ENCODE peak calls at places on chromosomes 7 and 10, in five cellular contexts. O, S, P, G and R are unnamed samples. For H3K9me3, the result is how much of the 10 kb centered on the place peaks cover.

GRCh38 chr10:90289037-90289436 is 568.8 kb downstream of the HTR7 start:
- DNase-seq in O (no peak), G (no peak), P (no peak), S (no peak), R (no peak)

GRCh38 chr10:48533951-48534720 is 70.7 kb downstream of the ARHGAP22 start:
- DNase-seq in S (no peak), G (no peak), P (no peak), O (no peak), R (no peak)

GRCh38 chr7:893686-894085 is 17.3 kb downstream of the GET4 start:
- DNase-seq in S (no peak), O (no peak), G (no peak), P (no peak), R (peak)

GRCh38 chr10:71805776-71806705 is 32.7 kb upstream of the VSIR start:
- DNase-seq in P (peak), S (no peak), G (no peak), O (peak), R (no peak)

GRCh38 chr7:151631149-151631967 is 111.7 kb upstream of the RHEB start:
- DNase-seq in G (peak), P (no peak), S (no peak), O (no peak), R (no peak)

GRCh38 chr7:15753834-15754600 is 67.5 kb upstream of the MEOX2 start:
- DNase-seq in S (no peak), P (no peak), G (no peak), O (no peak), R (no peak)

GRCh38 chr7:2661602-2662272 is 26.3 kb upstream of the AMZ1 start:
- DNase-seq in S (no peak), P (no peak), G (no peak), O (no peak), R (no peak)

GRCh38 chr7:37430644-37431043 is 18.0 kb downstream of the ELMO1 start:
- DNase-seq in O (no peak), P (no peak), G (no peak), S (no peak), R (no peak)

GRCh38 chr7:77824636-77825035 is 26.1 kb downstream of the PHTF2 start:
- DNase-seq in G (no peak), P (no peak), O (no peak), S (no peak), R (no peak)

GRCh38 chr7:77823787-77824186 is 25.2 kb downstream of the PHTF2 start:
- DNase-seq in O (no peak), S (no peak), G (no peak), P (no peak), R (no peak)

GRCh38 chr7:77825140-77825539 is 26.6 kb downstream of the PHTF2 start:
- DNase-seq in O (no peak), G (no peak), S (no peak), P (no peak), R (no peak)

GRCh38 chr7:77822269-77822668 is 23.7 kb downstream of the PHTF2 start:
- DNase-seq in O (no peak), S (no peak), P (no peak), G (no peak), R (no peak)

DNA sequence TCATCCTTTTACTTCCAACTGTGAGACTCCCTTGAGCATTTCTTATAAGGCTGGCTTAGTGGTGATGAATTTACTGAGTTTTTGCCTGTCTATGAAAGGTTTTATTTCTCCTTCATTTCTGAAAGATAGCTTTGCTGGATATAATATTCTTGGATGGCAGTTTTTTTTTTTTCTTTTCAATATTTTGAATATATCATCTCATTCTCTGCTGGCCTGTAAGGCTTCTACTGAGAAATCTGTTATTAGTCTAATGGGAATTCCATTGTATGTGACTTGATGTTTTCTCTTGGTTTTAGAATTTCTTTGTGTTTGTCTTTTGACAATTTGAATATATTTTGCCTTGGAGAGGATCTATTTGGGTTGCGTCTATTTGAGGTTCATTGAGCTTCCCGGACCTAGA is 22.4 kb downstream of the PHTF2 start:
- DNase-seq in P (no peak), O (no peak), S (no peak), G (no peak), R (no peak)
- H3K9me3 ChIP-seq in P (under half), O (under half), S (half or more), G (under half), R (under half)

DNA sequence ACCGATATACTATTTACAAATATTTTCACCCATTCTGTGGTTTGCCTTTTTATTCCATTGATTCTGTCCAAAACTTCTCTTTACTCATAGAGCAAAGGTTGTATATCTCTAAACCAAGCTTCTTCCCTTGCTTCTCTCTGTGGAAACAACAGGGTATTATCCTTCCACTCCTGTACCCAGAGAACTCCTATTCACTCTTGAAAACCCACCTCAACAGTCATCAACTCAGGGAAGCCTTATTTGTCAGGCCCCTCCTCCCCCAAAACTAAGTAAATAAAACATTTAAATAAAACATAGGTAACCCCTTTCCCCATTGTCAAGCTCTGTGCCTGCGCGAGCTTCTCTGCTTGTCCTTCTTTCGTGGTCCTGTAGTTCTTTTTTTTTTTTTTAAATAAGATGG is 44.6 kb downstream of the GTF2IRD1 start:
- DNase-seq in O (no peak), G (no peak), P (no peak), S (no peak), R (no peak)
- TF ChIP-seq CTCF in O (no peak), G (no peak), P (no peak), S (no peak), R (no peak)

GRCh38 chr10:133481657-133482056 is 27.9 kb downstream of the SCART1 start:
- DNase-seq in O (no peak), S (no peak), P (no peak), G (no peak), R (no peak)
- H3K9me3 ChIP-seq in O (under half), S (under half), P (under half), G (under half), R (under half)

GRCh38 chr10:33273295-33274002 is 61.0 kb downstream of the NRP1 start:
- DNase-seq in S (peak), G (no peak), O (peak), P (peak), R (peak)
- TF ChIP-seq CTCF in S (no peak), G (no peak), O (no peak), P (peak), R (peak)

DNA sequence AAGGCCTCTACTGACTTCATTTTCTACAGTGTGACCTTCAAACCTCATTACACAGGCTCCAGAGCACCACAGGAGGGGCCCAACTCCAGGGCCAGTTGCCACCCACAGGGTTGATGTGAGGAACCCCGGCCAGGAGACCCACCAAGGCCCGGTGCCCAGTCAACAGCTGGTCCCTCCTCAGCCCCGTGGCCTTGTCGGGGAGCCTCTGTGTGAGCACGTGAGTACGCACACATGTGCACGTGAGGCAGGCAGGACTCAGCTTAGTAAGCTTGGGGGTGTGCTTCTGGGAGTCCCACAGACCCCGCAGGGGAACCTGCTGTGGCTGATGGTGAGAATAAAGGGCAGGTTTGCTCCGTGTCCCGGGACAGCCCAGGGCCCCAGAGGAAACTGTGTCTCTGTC is 104.5 kb downstream of the VIPR2 start:
- DNase-seq in O (no peak), P (no peak), S (no peak), G (no peak), R (no peak)
- H3K9me3 ChIP-seq in O (under half), P (under half), S (under half), G (under half), R (under half)

DNA sequence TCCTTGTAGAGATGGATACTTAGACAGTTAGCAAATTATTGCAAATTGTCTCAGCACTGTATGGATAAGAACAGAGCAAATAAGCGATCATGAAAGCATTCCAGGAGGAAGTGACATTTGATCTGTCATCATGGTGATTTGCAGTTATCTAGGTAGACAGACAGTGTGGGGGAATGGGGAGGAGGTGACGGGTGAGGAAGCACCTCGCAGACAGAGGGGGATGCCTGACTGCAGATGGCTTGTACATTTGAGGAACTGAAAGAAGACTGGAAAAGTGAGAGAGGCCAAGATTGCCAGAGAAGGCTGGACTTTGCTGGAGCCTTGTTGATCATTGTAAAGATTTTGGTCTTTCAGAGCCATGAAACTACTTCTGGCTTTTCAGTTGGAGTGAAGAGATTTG is 318.2 kb upstream of the CELF2 start:
- DNase-seq in O (no peak), P (no peak), G (no peak), S (no peak), R (no peak)
- TF ChIP-seq CTCF in O (no peak), P (no peak), G (no peak), S (peak), R (no peak)

GRCh38 chr7:153354071-153354470 is 594.5 kb downstream of the ACTR3B start:
- DNase-seq in O (no peak), G (no peak), P (no peak), S (no peak), R (no peak)
- H3K9me3 ChIP-seq in O (under half), G (under half), P (under half), S (under half), R (under half)